ENCODE peak calls at places on chromosomes 2 and 18, in seven cellular contexts. One of them, this sample, is unnamed.

GRCh38 chr18:11885278-11885991 is 22.7 kb downstream of the MPPE1 start:
- DNase-seq in tibial nerve: no peak
- DNase-seq in heart left ventricle: no peak
- DNase-seq in CD8-positive, alpha-beta T cell: no peak
- DNase-seq in ovary: no peak
- DNase-seq in CD4-positive, CD25-positive, alpha-beta regulatory T cell: no peak
- DNase-seq in colonic mucosa: peak; percentile 80
- DNase-seq in this sample: peak; percentile 41

GRCh38 chr2:180062178-180062577 is 55.1 kb upstream of the CWC22 start:
- DNase-seq in tibial nerve: no peak
- DNase-seq in CD4-positive, CD25-positive, alpha-beta regulatory T cell: no peak
- DNase-seq in CD8-positive, alpha-beta T cell: no peak
- DNase-seq in heart left ventricle: no peak
- DNase-seq in ovary: no peak
- DNase-seq in colonic mucosa: no peak
- DNase-seq in this sample: no peak

GRCh38 chr18:43341014-43341413 is 63.7 kb upstream of the SYT4 start:
- DNase-seq in colonic mucosa: no peak
- DNase-seq in CD8-positive, alpha-beta T cell: no peak
- DNase-seq in ovary: no peak
- DNase-seq in heart left ventricle: no peak
- DNase-seq in CD4-positive, CD25-positive, alpha-beta regulatory T cell: no peak
- DNase-seq in tibial nerve: no peak
- DNase-seq in this sample: no peak

GRCh38 chr2:181258761-181259160 is 198.4 kb upstream of the ITGA4 start:
- DNase-seq in ovary: no peak
- DNase-seq in colonic mucosa: no peak
- DNase-seq in tibial nerve: no peak
- DNase-seq in CD8-positive, alpha-beta T cell: no peak
- DNase-seq in heart left ventricle: no peak
- DNase-seq in CD4-positive, CD25-positive, alpha-beta regulatory T cell: no peak
- DNase-seq in this sample: no peak

GRCh38 chr2:173631123-173631450 is 276.4 kb downstream of the CDCA7 start:
- DNase-seq in CD8-positive, alpha-beta T cell: no peak
- DNase-seq in tibial nerve: no peak
- DNase-seq in ovary: no peak
- DNase-seq in heart left ventricle: peak; percentile 46
- DNase-seq in colonic mucosa: peak; percentile 17
- DNase-seq in CD4-positive, CD25-positive, alpha-beta regulatory T cell: no peak
- DNase-seq in this sample: no peak

GRCh38 chr2:226888971-226889370 is 53.1 kb downstream of the RHBDD1 start:
- DNase-seq in CD4-positive, CD25-positive, alpha-beta regulatory T cell: no peak
- DNase-seq in heart left ventricle: no peak
- DNase-seq in CD8-positive, alpha-beta T cell: no peak
- DNase-seq in tibial nerve: no peak
- DNase-seq in ovary: no peak
- DNase-seq in colonic mucosa: no peak
- DNase-seq in this sample: no peak

GRCh38 chr2:110804915-110805314 is 72.5 kb downstream of the ACOXL start:
- DNase-seq in CD4-positive, CD25-positive, alpha-beta regulatory T cell: peak; percentile 5
- DNase-seq in heart left ventricle: no peak
- DNase-seq in ovary: no peak
- DNase-seq in colonic mucosa: no peak
- DNase-seq in tibial nerve: no peak
- DNase-seq in CD8-positive, alpha-beta T cell: peak; percentile 57
- DNase-seq in this sample: no peak

GRCh38 chr18:35851286-35851967 is 121.1 kb upstream of the RMP24 start:
- DNase-seq in CD8-positive, alpha-beta T cell: no peak
- DNase-seq in tibial nerve: no peak
- DNase-seq in heart left ventricle: no peak
- DNase-seq in CD4-positive, CD25-positive, alpha-beta regulatory T cell: no peak
- DNase-seq in ovary: no peak
- DNase-seq in colonic mucosa: no peak
- DNase-seq in this sample: no peak

GRCh38 chr2:110655701-110656100 is 22.2 kb downstream of the BUB1 start:
- DNase-seq in CD8-positive, alpha-beta T cell: no peak
- DNase-seq in CD4-positive, CD25-positive, alpha-beta regulatory T cell: no peak
- DNase-seq in tibial nerve: no peak
- DNase-seq in colonic mucosa: no peak
- DNase-seq in ovary: no peak
- DNase-seq in heart left ventricle: no peak
- DNase-seq in this sample: no peak

GRCh38 chr18:76465630-76466409 is 29.2 kb downstream of the ZNF516 start:
- DNase-seq in colonic mucosa: no peak
- DNase-seq in ovary: no peak
- DNase-seq in CD8-positive, alpha-beta T cell: no peak
- DNase-seq in tibial nerve: no peak
- DNase-seq in heart left ventricle: no peak
- DNase-seq in CD4-positive, CD25-positive, alpha-beta regulatory T cell: no peak
- DNase-seq in this sample: no peak

GRCh38 chr2:15568874-15569273 is 7.7 kb upstream of the NBAS start:
- DNase-seq in CD4-positive, CD25-positive, alpha-beta regulatory T cell: no peak
- DNase-seq in CD8-positive, alpha-beta T cell: no peak
- DNase-seq in colonic mucosa: no peak
- DNase-seq in heart left ventricle: no peak
- DNase-seq in ovary: no peak
- DNase-seq in tibial nerve: no peak
- DNase-seq in this sample: no peak

GRCh38 chr2:97699765-97700444 is 13.5 kb upstream of the ZAP70 start:
- DNase-seq in tibial nerve: peak; percentile 73
- DNase-seq in heart left ventricle: peak; percentile 56
- DNase-seq in colonic mucosa: peak; percentile 65
- DNase-seq in CD4-positive, CD25-positive, alpha-beta regulatory T cell: peak; percentile 57
- DNase-seq in CD8-positive, alpha-beta T cell: peak; percentile 70
- DNase-seq in ovary: no peak
- DNase-seq in this sample: peak; percentile 43

GRCh38 chr2:98822301-98823164 is 91.6 kb upstream of the MGAT4A start:
- DNase-seq in colonic mucosa: no peak
- DNase-seq in ovary: no peak
- DNase-seq in heart left ventricle: peak; percentile 81
- DNase-seq in tibial nerve: no peak
- DNase-seq in CD8-positive, alpha-beta T cell: peak; percentile 58
- DNase-seq in CD4-positive, CD25-positive, alpha-beta regulatory T cell: peak; percentile 50
- DNase-seq in this sample: no peak

GRCh38 chr2:96608459-96609455 is 29.4 kb downstream of the KANSL3 start:
- DNase-seq in colonic mucosa: no peak
- DNase-seq in CD8-positive, alpha-beta T cell: no peak
- DNase-seq in ovary: no peak
- DNase-seq in CD4-positive, CD25-positive, alpha-beta regulatory T cell: no peak
- DNase-seq in heart left ventricle: no peak
- DNase-seq in tibial nerve: no peak
- DNase-seq in this sample: no peak

GRCh38 chr2:169013628-169014026 is 17.5 kb downstream of the ABCB11 start:
- DNase-seq in ovary: no peak
- DNase-seq in tibial nerve: no peak
- DNase-seq in colonic mucosa: no peak
- DNase-seq in CD4-positive, CD25-positive, alpha-beta regulatory T cell: no peak
- DNase-seq in CD8-positive, alpha-beta T cell: no peak
- DNase-seq in heart left ventricle: no peak
- DNase-seq in this sample: no peak
- H3K27ac ChIP-seq in ovary: no peak overlapping the region
- H3K27ac ChIP-seq in tibial nerve: no peak overlapping the region
- H3K27ac ChIP-seq in colonic mucosa: peak overlapping the region; percentile 70
- H3K27ac ChIP-seq in CD4-positive, CD25-positive, alpha-beta regulatory T cell: no peak overlapping the region
- H3K27ac ChIP-seq in CD8-positive, alpha-beta T cell: no peak overlapping the region
- H3K27ac ChIP-seq in heart left ventricle: no peak overlapping the region
- H3K27ac ChIP-seq in this sample: no peak overlapping the region

GRCh38 chr2:74198461-74199274 is at the start of gene MTHFD2:
- DNase-seq in colonic mucosa: peak; percentile 93
- DNase-seq in CD4-positive, CD25-positive, alpha-beta regulatory T cell: peak; percentile 85
- DNase-seq in CD8-positive, alpha-beta T cell: peak; percentile 88
- DNase-seq in tibial nerve: peak; percentile 78
- DNase-seq in ovary: peak; percentile 76
- DNase-seq in heart left ventricle: peak; percentile 95
- DNase-seq in this sample: peak; percentile 89
- H3K27ac ChIP-seq in colonic mucosa: peak within 1 kb of the TSS; percentile 95
- H3K27ac ChIP-seq in CD4-positive, CD25-positive, alpha-beta regulatory T cell: peak within 1 kb of the TSS; percentile 90
- H3K27ac ChIP-seq in CD8-positive, alpha-beta T cell: peak within 1 kb of the TSS; percentile 87
- H3K27ac ChIP-seq in tibial nerve: peak within 1 kb of the TSS; percentile 87
- H3K27ac ChIP-seq in ovary: peak within 1 kb of the TSS; percentile 54
- H3K27ac ChIP-seq in heart left ventricle: peak within 1 kb of the TSS; percentile 87
- H3K27ac ChIP-seq in this sample: peak within 1 kb of the TSS; percentile 80

GRCh38 chr2:11975373-11975772 is 228.9 kb downstream of the LPIN1 start:
- DNase-seq in heart left ventricle: no peak
- DNase-seq in CD4-positive, CD25-positive, alpha-beta regulatory T cell: no peak
- DNase-seq in CD8-positive, alpha-beta T cell: no peak
- DNase-seq in tibial nerve: no peak
- DNase-seq in colonic mucosa: no peak
- DNase-seq in ovary: no peak
- DNase-seq in this sample: no peak

GRCh38 chr2:11974573-11974972 is 228.1 kb downstream of the LPIN1 start:
- DNase-seq in tibial nerve: no peak
- DNase-seq in CD4-positive, CD25-positive, alpha-beta regulatory T cell: no peak
- DNase-seq in colonic mucosa: no peak
- DNase-seq in CD8-positive, alpha-beta T cell: no peak
- DNase-seq in heart left ventricle: no peak
- DNase-seq in ovary: no peak
- DNase-seq in this sample: no peak

GRCh38 chr2:11977766-11978524 is 231.5 kb downstream of the LPIN1 start:
- DNase-seq in CD8-positive, alpha-beta T cell: no peak
- DNase-seq in heart left ventricle: no peak
- DNase-seq in ovary: no peak
- DNase-seq in CD4-positive, CD25-positive, alpha-beta regulatory T cell: no peak
- DNase-seq in tibial nerve: no peak
- DNase-seq in colonic mucosa: no peak
- DNase-seq in this sample: no peak

GRCh38 chr2:11980809-11981208 is 234.4 kb downstream of the LPIN1 start:
- DNase-seq in heart left ventricle: no peak
- DNase-seq in CD8-positive, alpha-beta T cell: no peak
- DNase-seq in tibial nerve: no peak
- DNase-seq in ovary: no peak
- DNase-seq in CD4-positive, CD25-positive, alpha-beta regulatory T cell: no peak
- DNase-seq in colonic mucosa: no peak
- DNase-seq in this sample: no peak

GRCh38 chr2:11976090-11976489 is 229.7 kb downstream of the LPIN1 start:
- DNase-seq in ovary: no peak
- DNase-seq in tibial nerve: no peak
- DNase-seq in CD4-positive, CD25-positive, alpha-beta regulatory T cell: no peak
- DNase-seq in colonic mucosa: no peak
- DNase-seq in CD8-positive, alpha-beta T cell: no peak
- DNase-seq in heart left ventricle: no peak
- DNase-seq in this sample: no peak
- H3K27ac ChIP-seq in ovary: no peak overlapping the region
- H3K27ac ChIP-seq in tibial nerve: no peak overlapping the region
- H3K27ac ChIP-seq in CD4-positive, CD25-positive, alpha-beta regulatory T cell: no peak overlapping the region
- H3K27ac ChIP-seq in colonic mucosa: no peak overlapping the region
- H3K27ac ChIP-seq in CD8-positive, alpha-beta T cell: no peak overlapping the region
- H3K27ac ChIP-seq in heart left ventricle: no peak overlapping the region
- H3K27ac ChIP-seq in this sample: no peak overlapping the region

GRCh38 chr2:176763871-176764404 is 448.7 kb upstream of the HNRNPA3 start:
- DNase-seq in heart left ventricle: no peak
- DNase-seq in ovary: no peak
- DNase-seq in CD8-positive, alpha-beta T cell: no peak
- DNase-seq in CD4-positive, CD25-positive, alpha-beta regulatory T cell: no peak
- DNase-seq in tibial nerve: no peak
- DNase-seq in colonic mucosa: no peak
- DNase-seq in this sample: no peak

GRCh38 chr2:176766005-176766404 is 446.6 kb upstream of the HNRNPA3 start:
- DNase-seq in ovary: no peak
- DNase-seq in CD4-positive, CD25-positive, alpha-beta regulatory T cell: no peak
- DNase-seq in heart left ventricle: no peak
- DNase-seq in tibial nerve: no peak
- DNase-seq in colonic mucosa: no peak
- DNase-seq in CD8-positive, alpha-beta T cell: no peak
- DNase-seq in this sample: no peak

GRCh38 chr2:176769021-176769420 is 443.6 kb upstream of the HNRNPA3 start:
- DNase-seq in colonic mucosa: no peak
- DNase-seq in tibial nerve: no peak
- DNase-seq in CD4-positive, CD25-positive, alpha-beta regulatory T cell: no peak
- DNase-seq in heart left ventricle: no peak
- DNase-seq in CD8-positive, alpha-beta T cell: no peak
- DNase-seq in ovary: no peak
- DNase-seq in this sample: no peak

GRCh38 chr2:176769499-176770350 is 442.9 kb upstream of the HNRNPA3 start:
- DNase-seq in ovary: no peak
- DNase-seq in heart left ventricle: no peak
- DNase-seq in CD4-positive, CD25-positive, alpha-beta regulatory T cell: no peak
- DNase-seq in CD8-positive, alpha-beta T cell: no peak
- DNase-seq in tibial nerve: no peak
- DNase-seq in colonic mucosa: no peak
- DNase-seq in this sample: no peak

GRCh38 chr2:176768185-176768584 is 444.4 kb upstream of the HNRNPA3 start:
- DNase-seq in tibial nerve: no peak
- DNase-seq in heart left ventricle: no peak
- DNase-seq in colonic mucosa: peak; percentile 21
- DNase-seq in ovary: no peak
- DNase-seq in CD8-positive, alpha-beta T cell: no peak
- DNase-seq in CD4-positive, CD25-positive, alpha-beta regulatory T cell: no peak
- DNase-seq in this sample: no peak
- H3K27ac ChIP-seq in tibial nerve: no peak overlapping the region
- H3K27ac ChIP-seq in heart left ventricle: no peak overlapping the region
- H3K27ac ChIP-seq in colonic mucosa: no peak overlapping the region
- H3K27ac ChIP-seq in ovary: no peak overlapping the region
- H3K27ac ChIP-seq in CD8-positive, alpha-beta T cell: no peak overlapping the region
- H3K27ac ChIP-seq in CD4-positive, CD25-positive, alpha-beta regulatory T cell: no peak overlapping the region
- H3K27ac ChIP-seq in this sample: no peak overlapping the region

DNA sequence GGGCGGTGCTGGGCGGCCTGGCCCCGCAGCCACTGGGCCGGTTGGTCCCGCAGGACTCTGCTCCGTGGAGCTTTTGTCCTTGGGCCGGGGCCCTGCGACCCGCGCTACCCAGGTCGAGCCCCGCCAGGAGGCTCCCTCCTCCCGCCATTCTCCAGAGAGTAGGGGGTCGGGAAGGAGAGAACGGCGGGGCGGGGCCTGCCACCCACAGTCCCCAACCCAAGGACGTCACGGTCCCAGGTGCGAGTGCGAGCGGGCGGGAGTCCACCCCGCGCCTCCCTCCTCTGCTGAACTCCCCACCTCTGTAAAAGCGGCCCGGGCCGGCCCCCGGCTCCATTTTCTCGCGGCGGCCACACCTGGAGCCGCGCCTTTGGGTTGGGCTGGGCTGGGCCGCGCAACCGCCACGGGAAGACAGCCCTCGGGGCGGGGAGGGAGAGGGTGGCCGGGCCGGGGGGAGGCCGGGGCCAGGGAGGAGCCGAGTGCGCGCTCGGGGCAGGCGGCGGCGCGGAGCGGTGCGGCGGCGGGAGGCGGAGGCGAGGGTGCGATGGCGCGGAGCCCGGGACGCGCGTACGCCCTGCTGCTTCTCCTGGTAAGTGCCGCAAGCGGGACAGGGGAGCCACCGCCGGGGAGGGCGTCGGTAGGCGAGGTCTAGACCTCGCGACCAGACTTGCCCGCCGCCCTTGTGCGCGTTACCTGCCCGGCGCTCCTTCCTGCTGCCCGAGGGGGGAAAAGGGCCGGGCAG is at the start of gene DSG2:
- DNase-seq in CD8-positive, alpha-beta T cell: no peak
- DNase-seq in colonic mucosa: peak; percentile 91
- DNase-seq in ovary: peak; percentile 68
- DNase-seq in CD4-positive, CD25-positive, alpha-beta regulatory T cell: no peak
- DNase-seq in tibial nerve: no peak
- DNase-seq in heart left ventricle: peak; percentile 78
- DNase-seq in this sample: no peak
- H3K27ac ChIP-seq in CD8-positive, alpha-beta T cell: no peak within 1 kb of the TSS
- H3K27ac ChIP-seq in colonic mucosa: peak within 1 kb of the TSS; percentile 97
- H3K27ac ChIP-seq in ovary: peak within 1 kb of the TSS; percentile 42
- H3K27ac ChIP-seq in CD4-positive, CD25-positive, alpha-beta regulatory T cell: no peak within 1 kb of the TSS
- H3K27ac ChIP-seq in tibial nerve: peak within 1 kb of the TSS; percentile 51
- H3K27ac ChIP-seq in heart left ventricle: peak within 1 kb of the TSS; percentile 83
- H3K27ac ChIP-seq in this sample: no peak within 1 kb of the TSS

GRCh38 chr2:112577756-112578155 is 6.7 kb upstream of the CHCHD5 start:
- DNase-seq in CD4-positive, CD25-positive, alpha-beta regulatory T cell: no peak
- DNase-seq in tibial nerve: no peak
- DNase-seq in ovary: no peak
- DNase-seq in heart left ventricle: no peak
- DNase-seq in colonic mucosa: no peak
- DNase-seq in CD8-positive, alpha-beta T cell: no peak
- DNase-seq in this sample: no peak
- H3K27ac ChIP-seq in CD4-positive, CD25-positive, alpha-beta regulatory T cell: no peak overlapping the region
- H3K27ac ChIP-seq in tibial nerve: no peak overlapping the region
- H3K27ac ChIP-seq in ovary: no peak overlapping the region
- H3K27ac ChIP-seq in heart left ventricle: no peak overlapping the region
- H3K27ac ChIP-seq in colonic mucosa: no peak overlapping the region
- H3K27ac ChIP-seq in CD8-positive, alpha-beta T cell: no peak overlapping the region
- H3K27ac ChIP-seq in this sample: no peak overlapping the region